ENCODE peak calls at places on chromosomes 6 and 20, in five cellular contexts. G is effector memory CD8-positive, alpha-beta T cell; F is AG09309; S is naive thymus-derived CD4-positive, alpha-beta T cell; H is fibroblast of the conjunctiva. D is an unnamed sample.

GRCh38 chr20:1225263-1225728 is 548 bp upstream of the RAD21L1 start:
- DNase-seq in F (no peak), G (no peak), S (no peak), H (no peak), D (no peak)

GRCh38 chr6:19836799-19837510 is at the start of gene ID4:
- DNase-seq in F (peak), G (no peak), S (no peak), H (peak), D (peak)

GRCh38 chr6:32742374-32742773 is 1.2 kb downstream of the HLA-DQA2 start:
- DNase-seq in G (no peak), F (no peak), H (no peak), S (no peak), D (no peak)

GRCh38 chr20:32368930-32369329 is 10.8 kb downstream of the ASXL1 start:
- DNase-seq in H (no peak), F (no peak), G (no peak), S (no peak), D (no peak)

GRCh38 chr6:11085758-11086435 is 7.7 kb upstream of the SMIM13 start:
- DNase-seq in H (no peak), G (no peak), F (peak), S (no peak), D (no peak)

GRCh38 chr6:147222160-147222838 is 18.1 kb downstream of the STXBP5 start:
- DNase-seq in G (no peak), H (no peak), F (no peak), S (peak), D (no peak)

GRCh38 chr6:140256213-140256612 is 881.8 kb upstream of the CITED2 start:
- DNase-seq in H (no peak), F (no peak), S (no peak), G (no peak), D (no peak)

GRCh38 chr6:37020426-37021211 is 15.2 kb downstream of the FGD2 start:
- DNase-seq in S (no peak), F (no peak), H (no peak), G (no peak), D (no peak)

GRCh38 chr6:21556968-21557721 is 36.4 kb upstream of the SOX4 start:
- DNase-seq in F (no peak), S (no peak), H (no peak), G (no peak), D (no peak)

GRCh38 chr20:21003902-21004301 is 102.3 kb downstream of the LINC00237 start:
- DNase-seq in G (no peak), S (no peak), F (no peak), H (no peak), D (no peak)

GRCh38 chr20:24111858-24112257 is 123.3 kb upstream of the GGTLC1 start:
- DNase-seq in G (no peak), H (no peak), F (no peak), S (no peak), D (no peak)

GRCh38 chr6:86581833-86582232 is 355.5 kb upstream of the HTR1E start:
- DNase-seq in S (no peak), H (no peak), F (no peak), G (no peak), D (no peak)

GRCh38 chr6:118198746-118199145 is 291.7 kb downstream of the SLC35F1 start:
- DNase-seq in S (no peak), G (no peak), H (no peak), F (no peak), D (no peak)

GRCh38 chr6:119541132-119541905 is 191.8 kb upstream of the MAN1A1 start:
- DNase-seq in S (no peak), F (peak), G (no peak), H (peak), D (no peak)

GRCh38 chr6:138007014-138007472 is 100.2 kb downstream of the PERP start:
- DNase-seq in S (no peak), H (no peak), G (no peak), F (no peak), D (peak)

GRCh38 chr6:41226752-41227151 is 1.4 kb upstream of the TREML4 start:
- DNase-seq in H (no peak), F (no peak), G (no peak), S (no peak), D (peak)

GRCh38 chr6:90072501-90072900 is 178.2 kb downstream of the GJA10 start:
- DNase-seq in F (no peak), H (no peak), S (no peak), G (no peak), D (no peak)

GRCh38 chr6:168158280-168158979 is 79.4 kb upstream of the FRMD1 start:
- DNase-seq in S (no peak), G (no peak), H (no peak), F (no peak), D (no peak)

GRCh38 chr20:49303211-49303610 is 25.4 kb upstream of the ZNFX1 start:
- DNase-seq in G (no peak), F (no peak), H (no peak), S (no peak), D (no peak)

GRCh38 chr20:2282181-2282580 is 13.6 kb upstream of the TGM3 start:
- DNase-seq in F (no peak), H (no peak), S (no peak), G (no peak), D (no peak)

GRCh38 chr20:44494266-44494665 is 18.6 kb downstream of the TTPAL start:
- DNase-seq in F (no peak), S (no peak), G (no peak), H (no peak), D (no peak)

GRCh38 chr20:54874718-54875117 is 399.3 kb downstream of the DOK5 start:
- DNase-seq in G (no peak), F (no peak), H (no peak), S (no peak), D (no peak)

GRCh38 chr6:113103618-113104390 is 753.3 kb upstream of the MARCKS start:
- DNase-seq in G (no peak), S (no peak), F (peak), H (no peak), D (no peak)

GRCh38 chr6:62441182-62441581 is 155.2 kb upstream of the KHDRBS2 start:
- DNase-seq in S (no peak), G (no peak), F (no peak), H (no peak), D (no peak)

GRCh38 chr6:82251942-82252341 is 4.4 kb upstream of the IBTK start:
- DNase-seq in F (no peak), S (no peak), G (no peak), H (no peak), D (no peak)

GRCh38 chr20:878511-879307 is 37.4 kb downstream of the ANGPT4 start:
- DNase-seq in H (no peak), F (no peak), G (no peak), S (no peak), D (peak)

GRCh38 chr6:125192610-125192930 is 39.0 kb downstream of the TPD52L1 start:
- DNase-seq in H (no peak), S (no peak), G (no peak), F (no peak), D (no peak)

GRCh38 chr20:34558320-34559202 is at the start of gene MAP1LC3A:
- DNase-seq in S (peak), H (peak), F (peak), G (peak), D (peak)

GRCh38 chr6:84445074-84445473 is 217.6 kb upstream of the CEP162 start:
- DNase-seq in G (no peak), S (no peak), H (no peak), F (no peak), D (no peak)

GRCh38 chr20:17644451-17644850 is 37.6 kb downstream of the RRBP1 start:
- DNase-seq in F (no peak), S (no peak), G (no peak), H (no peak), D (no peak)

GRCh38 chr6:21666200-21666671 is 72.7 kb downstream of the SOX4 start:
- DNase-seq in S (no peak), F (no peak), H (no peak), G (no peak), D (peak)

GRCh38 chr6:89298680-89299450 is 16.2 kb downstream of the GABRR2 start:
- DNase-seq in H (peak), F (no peak), S (peak), G (no peak), D (no peak)

D was measured in nephron progenitor cell.